ENCODE peak calls at places on chromosome 5, in eight cellular contexts. J is vagina; I is activated T-helper 1 cell treated with anti-CD3 and anti-CD28 coated beads, Interleukin-2, amount 50 U/mL, for 16 hours; M is spleen; C is heart right ventricle; P is EL; O is activated CD8-positive, alpha-beta T cell treated with anti-CD3 and anti-CD28 coated beads, Interleukin-2, amount 10 ng/mL, durations not matched to agents 7 days and 5 days; T is GM20000. R is an unnamed sample.

GRCh38 chr5:109907751-109908150 is 218.0 kb downstream of the MAN2A1 start:
- DNase-seq in J (no peak), I (no peak), M (no peak), C (no peak), P (peak), O (no peak), T (no peak), R (no peak)

GRCh38 chr5:131589510-131590348 is 45.3 kb downstream of the RAPGEF6 start:
- DNase-seq in J (no peak), I (no peak), M (no peak), C (no peak), P (peak), O (peak), T (peak), R (no peak)

GRCh38 chr5:2904399-2904798 is 152.9 kb upstream of the IRX2 start:
- DNase-seq in J (no peak), I (no peak), M (no peak), C (no peak), P (no peak), O (no peak), T (no peak), R (peak)

GRCh38 chr5:73306741-73307275 is 133.8 kb downstream of the TMEM174 start:
- DNase-seq in J (no peak), I (no peak), M (no peak), C (no peak), P (no peak), O (no peak), T (no peak), R (no peak)

GRCh38 chr5:149168276-149168675 is 27.0 kb downstream of the ABLIM3 start:
- DNase-seq in J (no peak), I (no peak), M (no peak), C (no peak), P (no peak), O (no peak), T (no peak), R (no peak)

GRCh38 chr5:135296900-135297816 is 101.9 kb downstream of the MACROH2A1 start:
- DNase-seq in J (no peak), I (no peak), M (no peak), C (no peak), P (no peak), O (no peak), T (no peak), R (no peak)

GRCh38 chr5:96934291-96934694 is 1.6 kb upstream of the LNPEP start:
- DNase-seq in J (no peak), I (no peak), M (no peak), C (no peak), P (no peak), O (peak), T (no peak), R (no peak)

GRCh38 chr5:143659614-143660238 is 152.2 kb upstream of the HMHB1 start:
- DNase-seq in J (no peak), I (no peak), M (no peak), C (no peak), P (no peak), O (no peak), T (no peak), R (no peak)

GRCh38 chr5:107529618-107530017 is 141.1 kb downstream of the EFNA5 start:
- DNase-seq in J (no peak), I (no peak), M (no peak), C (no peak), P (no peak), O (no peak), T (no peak), R (no peak)

GRCh38 chr5:463952-464351 is 21.0 kb downstream of the EXOC3 start:
- DNase-seq in J (no peak), I (peak), M (peak), C (no peak), P (no peak), O (peak), T (peak), R (no peak)

GRCh38 chr5:39759696-39760095 is 334.9 kb upstream of the DAB2 start:
- DNase-seq in J (no peak), I (no peak), M (no peak), C (no peak), P (peak), O (no peak), T (no peak), R (no peak)

GRCh38 chr5:39520232-39520572 is 95.4 kb upstream of the DAB2 start:
- DNase-seq in J (no peak), I (no peak), M (no peak), C (peak), P (peak), O (no peak), T (no peak), R (no peak)

GRCh38 chr5:56159521-56159947 is 73.6 kb downstream of the ANKRD55 start:
- DNase-seq in J (no peak), I (no peak), M (no peak), C (no peak), P (no peak), O (no peak), T (no peak), R (no peak)

GRCh38 chr5:105905392-105905791 is 1765.3 kb downstream of the EFNA5 start:
- DNase-seq in J (no peak), I (no peak), M (no peak), C (no peak), P (no peak), O (no peak), T (no peak), R (no peak)

GRCh38 chr5:132427285-132428146 is 58.0 kb downstream of the SLC22A5 start:
- DNase-seq in J (no peak), I (no peak), M (peak), C (no peak), P (no peak), O (peak), T (peak), R (peak)

GRCh38 chr5:59845733-59846132 is 47.8 kb downstream of the PDE4D start:
- DNase-seq in J (no peak), I (no peak), M (no peak), C (no peak), P (peak), O (no peak), T (no peak), R (no peak)

GRCh38 chr5:28066856-28067255 is 1028.5 kb upstream of the CDH9 start:
- DNase-seq in J (no peak), I (no peak), M (no peak), C (no peak), P (no peak), O (no peak), T (no peak), R (no peak)

GRCh38 chr5:106818552-106818951 is 852.2 kb downstream of the EFNA5 start:
- DNase-seq in J (no peak), I (no peak), M (no peak), C (no peak), P (no peak), O (no peak), T (no peak), R (no peak)

GRCh38 chr5:68962632-68963484 is 131.0 kb upstream of the SLC30A5 start:
- DNase-seq in J (no peak), I (no peak), M (no peak), C (peak), P (peak), O (no peak), T (peak), R (peak)

GRCh38 chr5:123111502-123111901 is 22.5 kb downstream of the PRDM6 start:
- DNase-seq in J (no peak), I (no peak), M (no peak), C (no peak), P (no peak), O (no peak), T (no peak), R (no peak)

GRCh38 chr5:123012321-123012720 is 24.2 kb downstream of the PPIC start:
- DNase-seq in J (no peak), I (no peak), M (no peak), C (no peak), P (no peak), O (no peak), T (no peak), R (no peak)

GRCh38 chr5:111143910-111144309 is 51.8 kb downstream of the WDR36 start:
- DNase-seq in J (no peak), I (no peak), M (no peak), C (peak), P (peak), O (no peak), T (no peak), R (no peak)

GRCh38 chr5:172868924-172869565 is 35.0 kb downstream of the ERGIC1 start:
- DNase-seq in J (no peak), I (no peak), M (peak), C (peak), P (peak), O (no peak), T (no peak), R (peak)

GRCh38 chr5:51326844-51327243 is 56.4 kb upstream of the ISL1 start:
- DNase-seq in J (no peak), I (no peak), M (no peak), C (no peak), P (no peak), O (no peak), T (no peak), R (no peak)

GRCh38 chr5:54390015-54390414 is 65.5 kb upstream of the HSPB3 start:
- DNase-seq in J (no peak), I (no peak), M (no peak), C (no peak), P (peak), O (no peak), T (no peak), R (no peak)

GRCh38 chr5:140480310-140481014 is 67.0 kb upstream of the EIF4EBP3 start:
- DNase-seq in J (no peak), I (no peak), M (no peak), C (no peak), P (peak), O (no peak), T (no peak), R (no peak)

GRCh38 chr5:136249678-136250266 is 56.8 kb upstream of the SMIM32 start:
- DNase-seq in J (no peak), I (no peak), M (no peak), C (peak), P (peak), O (no peak), T (peak), R (peak)

GRCh38 chr5:10036136-10036535 is 213.6 kb downstream of the ATPSCKMT start:
- DNase-seq in J (no peak), I (no peak), M (no peak), C (no peak), P (peak), O (no peak), T (no peak), R (no peak)

GRCh38 chr5:95771109-95771708 is 40.1 kb downstream of the RHOBTB3 start:
- DNase-seq in J (no peak), I (no peak), M (no peak), C (peak), P (no peak), O (no peak), T (no peak), R (no peak)

R was measured in lung.